ENCODE peak calls at places on chromosome 13, in eight cellular contexts. E is stimulated activated CD8-positive, alpha-beta memory T cell treated with anti-CD3 and anti-CD28 coated beads, Interleukin-2, amount 100 ng/mL, for 48 hours; O is NCI-H187; V is naive thymus-derived CD4-positive, alpha-beta T cell; N is head of caudate nucleus; Q is progenitor cell of endocrine pancreas; Y is H9; Z is GM23248. I is an unnamed sample.

GRCh38 chr13:43180837-43181236 is 157.5 kb downstream of the DNAJC15 start:
- DNase-seq in Q (no peak), Z (no peak), O (no peak), Y (peak), N (no peak), E (no peak), V (no peak), I (no peak)

GRCh38 chr13:112066624-112067004 is 335 bp upstream of the SOX1 start:
- DNase-seq in Y (peak), Q (no peak), N (peak), O (peak), E (peak), V (peak), Z (peak), I (no peak)

GRCh38 chr13:109875746-109876145 is 89.4 kb upstream of the IRS2 start:
- DNase-seq in Z (no peak), Q (no peak), E (no peak), O (no peak), N (no peak), V (no peak), Y (no peak), I (no peak)

GRCh38 chr13:33752631-33753030 is 65.3 kb upstream of the RFC3 start:
- DNase-seq in Y (no peak), V (no peak), Q (no peak), Z (no peak), N (peak), E (no peak), O (no peak), I (no peak)

GRCh38 chr13:57582032-57582431 is 49.5 kb upstream of the PCDH17 start:
- DNase-seq in O (no peak), N (no peak), Y (peak), Z (no peak), Q (no peak), V (no peak), E (no peak), I (no peak)

GRCh38 chr13:33174980-33175379 is 110.6 kb downstream of the STARD13 start:
- DNase-seq in Y (no peak), O (no peak), E (no peak), N (no peak), V (no peak), Q (no peak), Z (peak), I (peak)

GRCh38 chr13:25679154-25679553 is 307.4 kb downstream of the ATP8A2 start:
- DNase-seq in V (no peak), N (no peak), E (no peak), Y (no peak), Z (no peak), Q (no peak), O (no peak), I (no peak)

GRCh38 chr13:31962661-31963345 is 68.8 kb upstream of the FRY start:
- DNase-seq in N (no peak), E (no peak), Z (peak), O (no peak), Y (no peak), Q (no peak), V (no peak), I (no peak)

GRCh38 chr13:111165611-111166010 is 50.5 kb downstream of the ARHGEF7 start:
- DNase-seq in O (peak), Z (no peak), Y (no peak), V (no peak), E (no peak), N (no peak), Q (no peak), I (no peak)

GRCh38 chr13:26590951-26591350 is 33.5 kb downstream of the WASF3 start:
- DNase-seq in Y (no peak), V (no peak), Q (no peak), E (no peak), O (no peak), N (no peak), Z (no peak), I (no peak)

GRCh38 chr13:101655435-101655834 is 203.0 kb downstream of the ITGBL1 start:
- DNase-seq in E (no peak), O (no peak), Q (no peak), Z (no peak), Y (no peak), N (no peak), V (no peak), I (no peak)

GRCh38 chr13:37132211-37132610 is 26.7 kb upstream of the CSNK1A1L start:
- DNase-seq in Q (no peak), N (no peak), E (no peak), O (no peak), Z (no peak), V (no peak), Y (no peak), I (no peak)

GRCh38 chr13:97432917-97433726 is 847 bp upstream of the RAP2A start:
- DNase-seq in Z (peak), V (peak), E (peak), Q (peak), Y (peak), O (peak), N (peak), I (peak)

GRCh38 chr13:99990045-99990977 is 8.7 kb downstream of the ZIC2 start:
- DNase-seq in N (no peak), O (no peak), E (no peak), V (no peak), Y (peak), Q (no peak), Z (no peak), I (no peak)

GRCh38 chr13:79011179-79011578 is 352.2 kb upstream of the OBI1 start:
- DNase-seq in N (no peak), V (no peak), E (no peak), Q (no peak), Y (no peak), Z (no peak), O (no peak), I (no peak)

GRCh38 chr13:105572401-105572800 is 963.1 kb downstream of the EFNB2 start:
- DNase-seq in E (no peak), Z (no peak), N (no peak), Y (no peak), O (no peak), V (no peak), Q (no peak), I (no peak)

GRCh38 chr13:83929147-83929546 is 46.9 kb upstream of the SLITRK1 start:
- DNase-seq in V (no peak), Z (no peak), Y (no peak), Q (no peak), O (no peak), N (no peak), E (no peak), I (no peak)

GRCh38 chr13:52974711-52975110 is 53.9 kb upstream of the OLFM4 start:
- DNase-seq in Q (no peak), O (no peak), Y (no peak), N (no peak), V (no peak), E (no peak), Z (no peak), I (no peak)

GRCh38 chr13:102484329-102484728 is 82.5 kb upstream of the FGF14 start:
- DNase-seq in Z (peak), V (no peak), Y (no peak), Q (no peak), N (no peak), E (no peak), O (no peak), I (no peak)

GRCh38 chr13:38463047-38463446 is 113.4 kb downstream of the UFM1 start:
- DNase-seq in Y (no peak), O (no peak), V (no peak), Q (no peak), N (no peak), E (no peak), Z (no peak), I (no peak)

GRCh38 chr13:50919291-50919690 is 9.7 kb downstream of the RNASEH2B start:
- DNase-seq in O (no peak), N (no peak), Y (no peak), Z (no peak), E (no peak), Q (no peak), V (no peak), I (no peak)

GRCh38 chr13:35906636-35907035 is 224.5 kb downstream of the DCLK1 start:
- DNase-seq in N (no peak), E (no peak), O (no peak), Y (no peak), Q (no peak), V (no peak), Z (no peak), I (no peak)

GRCh38 chr13:98598043-98598442 is 21.1 kb upstream of the STK24 start:
- DNase-seq in N (no peak), E (no peak), O (no peak), Y (peak), Q (no peak), Z (no peak), V (no peak), I (no peak)

GRCh38 chr13:114013952-114014629 is 40.2 kb upstream of the C13orf46 start:
- DNase-seq in N (no peak), Z (no peak), E (no peak), Y (no peak), O (no peak), Q (no peak), V (no peak), I (no peak)

GRCh38 chr13:31032574-31033095 is 100.2 kb downstream of the TEX26 start:
- DNase-seq in Q (no peak), Y (no peak), V (no peak), N (no peak), E (no peak), Z (peak), O (no peak), I (no peak)

GRCh38 chr13:53004605-53005004 is 24.0 kb upstream of the OLFM4 start:
- DNase-seq in V (no peak), Y (no peak), O (no peak), E (no peak), Z (no peak), Q (no peak), N (no peak), I (no peak)

GRCh38 chr13:59176775-59177174 is 987.0 kb downstream of the DIAPH3 start:
- DNase-seq in Q (no peak), N (no peak), O (no peak), V (no peak), Y (peak), E (no peak), Z (no peak), I (peak)

GRCh38 chr13:21164631-21165030 is 11.7 kb downstream of the SKA3 start:
- DNase-seq in E (no peak), Q (no peak), O (no peak), V (no peak), Y (no peak), Z (peak), N (no peak), I (no peak)

GRCh38 chr13:76677047-76677446 is 209.2 kb downstream of the KCTD12 start:
- DNase-seq in Q (no peak), N (no peak), E (no peak), Y (no peak), Z (peak), O (no peak), V (no peak), I (peak)

GRCh38 chr13:72144625-72145024 is 277.6 kb upstream of the DACH1 start:
- DNase-seq in E (no peak), V (no peak), Q (no peak), Y (no peak), Z (no peak), O (no peak), N (no peak), I (no peak)

GRCh38 chr13:114012141-114012540 is 38.3 kb upstream of the C13orf46 start:
- DNase-seq in V (no peak), E (no peak), Z (no peak), O (no peak), Q (no peak), Y (no peak), N (no peak), I (no peak)

GRCh38 chr13:26457212-26457611 is 100.3 kb upstream of the WASF3 start:
- DNase-seq in N (no peak), Q (no peak), E (no peak), V (no peak), Z (peak), Y (no peak), O (no peak), I (no peak)